ENCODE peak calls at places on chromosome 1, in nine cellular contexts. One of them, this sample, is unnamed.

GRCh38 chr1:113804421-113805255 is 7.6 kb downstream of the RSBN1 start:
- DNase-seq in PC-3: peak
- DNase-seq in activated T-cell treated with anti-CD3 and anti-CD28 coated beads, Interleukin-2, amount 50 U/mL, for 72 hours: no peak
- DNase-seq in activated naive CD8-positive, alpha-beta T cell treated with anti-CD3 and anti-CD28 coated beads, Interleukin-2, amount 10 ng/mL, durations not matched to agents 7 days and 5 days: no peak
- DNase-seq in GDM1: no peak
- DNase-seq in neural progenitor cell: no peak
- DNase-seq in activated B cell treated with CpG ODN at 0.5 μM for 24 hours: no peak
- DNase-seq in stimulated activated CD4-positive, alpha-beta T cell treated with anti-CD3 and anti-CD28 coated beads, Interleukin-1b, Interleukin-23, amount 100 ng/mL, for 4 hours: no peak
- DNase-seq in stomach: no peak
- DNase-seq in this sample: no peak

GRCh38 chr1:46671554-46671953 is at the start of gene TEX38:
- DNase-seq in neural progenitor cell: no peak
- DNase-seq in activated B cell treated with CpG ODN at 0.5 μM for 24 hours: no peak
- DNase-seq in stimulated activated CD4-positive, alpha-beta T cell treated with anti-CD3 and anti-CD28 coated beads, Interleukin-1b, Interleukin-23, amount 100 ng/mL, for 4 hours: no peak
- DNase-seq in activated T-cell treated with anti-CD3 and anti-CD28 coated beads, Interleukin-2, amount 50 U/mL, for 72 hours: no peak
- DNase-seq in PC-3: no peak
- DNase-seq in activated naive CD8-positive, alpha-beta T cell treated with anti-CD3 and anti-CD28 coated beads, Interleukin-2, amount 10 ng/mL, durations not matched to agents 7 days and 5 days: no peak
- DNase-seq in GDM1: no peak
- DNase-seq in stomach: no peak
- DNase-seq in this sample: no peak

GRCh38 chr1:43822040-43822439 is 111.6 kb upstream of the ARTN start:
- DNase-seq in PC-3: peak
- DNase-seq in activated B cell treated with CpG ODN at 0.5 μM for 24 hours: no peak
- DNase-seq in activated naive CD8-positive, alpha-beta T cell treated with anti-CD3 and anti-CD28 coated beads, Interleukin-2, amount 10 ng/mL, durations not matched to agents 7 days and 5 days: no peak
- DNase-seq in GDM1: no peak
- DNase-seq in stimulated activated CD4-positive, alpha-beta T cell treated with anti-CD3 and anti-CD28 coated beads, Interleukin-1b, Interleukin-23, amount 100 ng/mL, for 4 hours: no peak
- DNase-seq in neural progenitor cell: no peak
- DNase-seq in activated T-cell treated with anti-CD3 and anti-CD28 coated beads, Interleukin-2, amount 50 U/mL, for 72 hours: no peak
- DNase-seq in stomach: no peak
- DNase-seq in this sample: no peak

GRCh38 chr1:188782220-188782841 is 1695.3 kb downstream of the BRINP3 start:
- DNase-seq in neural progenitor cell: peak
- DNase-seq in GDM1: peak
- DNase-seq in activated B cell treated with CpG ODN at 0.5 μM for 24 hours: no peak
- DNase-seq in activated T-cell treated with anti-CD3 and anti-CD28 coated beads, Interleukin-2, amount 50 U/mL, for 72 hours: no peak
- DNase-seq in PC-3: peak
- DNase-seq in stimulated activated CD4-positive, alpha-beta T cell treated with anti-CD3 and anti-CD28 coated beads, Interleukin-1b, Interleukin-23, amount 100 ng/mL, for 4 hours: no peak
- DNase-seq in stomach: no peak
- DNase-seq in activated naive CD8-positive, alpha-beta T cell treated with anti-CD3 and anti-CD28 coated beads, Interleukin-2, amount 10 ng/mL, durations not matched to agents 7 days and 5 days: no peak
- DNase-seq in this sample: no peak

GRCh38 chr1:25161981-25162380 is 70.3 kb downstream of the SYF2 start:
- DNase-seq in neural progenitor cell: no peak
- DNase-seq in stomach: no peak
- DNase-seq in activated naive CD8-positive, alpha-beta T cell treated with anti-CD3 and anti-CD28 coated beads, Interleukin-2, amount 10 ng/mL, durations not matched to agents 7 days and 5 days: no peak
- DNase-seq in GDM1: no peak
- DNase-seq in PC-3: no peak
- DNase-seq in activated B cell treated with CpG ODN at 0.5 μM for 24 hours: no peak
- DNase-seq in activated T-cell treated with anti-CD3 and anti-CD28 coated beads, Interleukin-2, amount 50 U/mL, for 72 hours: no peak
- DNase-seq in stimulated activated CD4-positive, alpha-beta T cell treated with anti-CD3 and anti-CD28 coated beads, Interleukin-1b, Interleukin-23, amount 100 ng/mL, for 4 hours: no peak
- DNase-seq in this sample: no peak

GRCh38 chr1:157240495-157241184 is 102.4 kb upstream of the ETV3 start:
- DNase-seq in stomach: peak
- DNase-seq in PC-3: no peak
- DNase-seq in activated naive CD8-positive, alpha-beta T cell treated with anti-CD3 and anti-CD28 coated beads, Interleukin-2, amount 10 ng/mL, durations not matched to agents 7 days and 5 days: no peak
- DNase-seq in GDM1: no peak
- DNase-seq in activated B cell treated with CpG ODN at 0.5 μM for 24 hours: no peak
- DNase-seq in neural progenitor cell: no peak
- DNase-seq in stimulated activated CD4-positive, alpha-beta T cell treated with anti-CD3 and anti-CD28 coated beads, Interleukin-1b, Interleukin-23, amount 100 ng/mL, for 4 hours: no peak
- DNase-seq in activated T-cell treated with anti-CD3 and anti-CD28 coated beads, Interleukin-2, amount 50 U/mL, for 72 hours: no peak
- DNase-seq in this sample: peak

GRCh38 chr1:24085546-24085945 is 26.4 kb downstream of the MYOM3 start:
- DNase-seq in activated T-cell treated with anti-CD3 and anti-CD28 coated beads, Interleukin-2, amount 50 U/mL, for 72 hours: no peak
- DNase-seq in GDM1: no peak
- DNase-seq in neural progenitor cell: no peak
- DNase-seq in activated B cell treated with CpG ODN at 0.5 μM for 24 hours: no peak
- DNase-seq in activated naive CD8-positive, alpha-beta T cell treated with anti-CD3 and anti-CD28 coated beads, Interleukin-2, amount 10 ng/mL, durations not matched to agents 7 days and 5 days: no peak
- DNase-seq in stomach: no peak
- DNase-seq in PC-3: peak
- DNase-seq in stimulated activated CD4-positive, alpha-beta T cell treated with anti-CD3 and anti-CD28 coated beads, Interleukin-1b, Interleukin-23, amount 100 ng/mL, for 4 hours: no peak
- DNase-seq in this sample: no peak

GRCh38 chr1:150976879-150977694 is 2.5 kb upstream of the CERS2 start:
- DNase-seq in activated naive CD8-positive, alpha-beta T cell treated with anti-CD3 and anti-CD28 coated beads, Interleukin-2, amount 10 ng/mL, durations not matched to agents 7 days and 5 days: peak
- DNase-seq in PC-3: peak
- DNase-seq in activated B cell treated with CpG ODN at 0.5 μM for 24 hours: peak
- DNase-seq in neural progenitor cell: peak
- DNase-seq in stimulated activated CD4-positive, alpha-beta T cell treated with anti-CD3 and anti-CD28 coated beads, Interleukin-1b, Interleukin-23, amount 100 ng/mL, for 4 hours: peak
- DNase-seq in GDM1: peak
- DNase-seq in activated T-cell treated with anti-CD3 and anti-CD28 coated beads, Interleukin-2, amount 50 U/mL, for 72 hours: peak
- DNase-seq in stomach: peak
- DNase-seq in this sample: peak

GRCh38 chr1:3016641-3017439 is 4.4 kb upstream of the ACTRT2 start:
- DNase-seq in stimulated activated CD4-positive, alpha-beta T cell treated with anti-CD3 and anti-CD28 coated beads, Interleukin-1b, Interleukin-23, amount 100 ng/mL, for 4 hours: no peak
- DNase-seq in activated T-cell treated with anti-CD3 and anti-CD28 coated beads, Interleukin-2, amount 50 U/mL, for 72 hours: no peak
- DNase-seq in PC-3: no peak
- DNase-seq in activated naive CD8-positive, alpha-beta T cell treated with anti-CD3 and anti-CD28 coated beads, Interleukin-2, amount 10 ng/mL, durations not matched to agents 7 days and 5 days: peak
- DNase-seq in neural progenitor cell: no peak
- DNase-seq in GDM1: no peak
- DNase-seq in stomach: no peak
- DNase-seq in activated B cell treated with CpG ODN at 0.5 μM for 24 hours: peak
- DNase-seq in this sample: peak

GRCh38 chr1:176479920-176480319 is 16.9 kb downstream of the PAPPA2 start:
- DNase-seq in stimulated activated CD4-positive, alpha-beta T cell treated with anti-CD3 and anti-CD28 coated beads, Interleukin-1b, Interleukin-23, amount 100 ng/mL, for 4 hours: no peak
- DNase-seq in activated B cell treated with CpG ODN at 0.5 μM for 24 hours: no peak
- DNase-seq in PC-3: no peak
- DNase-seq in GDM1: no peak
- DNase-seq in neural progenitor cell: peak
- DNase-seq in stomach: no peak
- DNase-seq in activated naive CD8-positive, alpha-beta T cell treated with anti-CD3 and anti-CD28 coated beads, Interleukin-2, amount 10 ng/mL, durations not matched to agents 7 days and 5 days: no peak
- DNase-seq in activated T-cell treated with anti-CD3 and anti-CD28 coated beads, Interleukin-2, amount 50 U/mL, for 72 hours: no peak
- DNase-seq in this sample: peak

GRCh38 chr1:228830954-228831481 is 95.7 kb downstream of the RHOU start:
- DNase-seq in neural progenitor cell: no peak
- DNase-seq in activated B cell treated with CpG ODN at 0.5 μM for 24 hours: no peak
- DNase-seq in activated T-cell treated with anti-CD3 and anti-CD28 coated beads, Interleukin-2, amount 50 U/mL, for 72 hours: no peak
- DNase-seq in activated naive CD8-positive, alpha-beta T cell treated with anti-CD3 and anti-CD28 coated beads, Interleukin-2, amount 10 ng/mL, durations not matched to agents 7 days and 5 days: no peak
- DNase-seq in stomach: no peak
- DNase-seq in stimulated activated CD4-positive, alpha-beta T cell treated with anti-CD3 and anti-CD28 coated beads, Interleukin-1b, Interleukin-23, amount 100 ng/mL, for 4 hours: no peak
- DNase-seq in PC-3: peak
- DNase-seq in GDM1: no peak
- DNase-seq in this sample: peak

GRCh38 chr1:210918893-210919292 is 215.1 kb downstream of the KCNH1 start:
- DNase-seq in stomach: no peak
- DNase-seq in GDM1: no peak
- DNase-seq in PC-3: no peak
- DNase-seq in stimulated activated CD4-positive, alpha-beta T cell treated with anti-CD3 and anti-CD28 coated beads, Interleukin-1b, Interleukin-23, amount 100 ng/mL, for 4 hours: no peak
- DNase-seq in activated T-cell treated with anti-CD3 and anti-CD28 coated beads, Interleukin-2, amount 50 U/mL, for 72 hours: no peak
- DNase-seq in neural progenitor cell: no peak
- DNase-seq in activated naive CD8-positive, alpha-beta T cell treated with anti-CD3 and anti-CD28 coated beads, Interleukin-2, amount 10 ng/mL, durations not matched to agents 7 days and 5 days: no peak
- DNase-seq in activated B cell treated with CpG ODN at 0.5 μM for 24 hours: no peak
- DNase-seq in this sample: no peak

GRCh38 chr1:224675589-224675988 is 59.5 kb downstream of the CNIH3 start:
- DNase-seq in stomach: no peak
- DNase-seq in GDM1: no peak
- DNase-seq in PC-3: no peak
- DNase-seq in neural progenitor cell: no peak
- DNase-seq in activated B cell treated with CpG ODN at 0.5 μM for 24 hours: no peak
- DNase-seq in stimulated activated CD4-positive, alpha-beta T cell treated with anti-CD3 and anti-CD28 coated beads, Interleukin-1b, Interleukin-23, amount 100 ng/mL, for 4 hours: no peak
- DNase-seq in activated naive CD8-positive, alpha-beta T cell treated with anti-CD3 and anti-CD28 coated beads, Interleukin-2, amount 10 ng/mL, durations not matched to agents 7 days and 5 days: no peak
- DNase-seq in activated T-cell treated with anti-CD3 and anti-CD28 coated beads, Interleukin-2, amount 50 U/mL, for 72 hours: no peak
- DNase-seq in this sample: no peak

GRCh38 chr1:36358514-36359084 is 27.1 kb downstream of the STK40 start:
- DNase-seq in stimulated activated CD4-positive, alpha-beta T cell treated with anti-CD3 and anti-CD28 coated beads, Interleukin-1b, Interleukin-23, amount 100 ng/mL, for 4 hours: no peak
- DNase-seq in PC-3: no peak
- DNase-seq in GDM1: no peak
- DNase-seq in activated T-cell treated with anti-CD3 and anti-CD28 coated beads, Interleukin-2, amount 50 U/mL, for 72 hours: no peak
- DNase-seq in stomach: no peak
- DNase-seq in neural progenitor cell: no peak
- DNase-seq in activated naive CD8-positive, alpha-beta T cell treated with anti-CD3 and anti-CD28 coated beads, Interleukin-2, amount 10 ng/mL, durations not matched to agents 7 days and 5 days: no peak
- DNase-seq in activated B cell treated with CpG ODN at 0.5 μM for 24 hours: no peak
- DNase-seq in this sample: no peak

GRCh38 chr1:150525348-150525747 is 9.8 kb downstream of the FALEC start:
- DNase-seq in activated B cell treated with CpG ODN at 0.5 μM for 24 hours: no peak
- DNase-seq in stomach: no peak
- DNase-seq in GDM1: no peak
- DNase-seq in activated T-cell treated with anti-CD3 and anti-CD28 coated beads, Interleukin-2, amount 50 U/mL, for 72 hours: no peak
- DNase-seq in PC-3: no peak
- DNase-seq in neural progenitor cell: no peak
- DNase-seq in stimulated activated CD4-positive, alpha-beta T cell treated with anti-CD3 and anti-CD28 coated beads, Interleukin-1b, Interleukin-23, amount 100 ng/mL, for 4 hours: no peak
- DNase-seq in activated naive CD8-positive, alpha-beta T cell treated with anti-CD3 and anti-CD28 coated beads, Interleukin-2, amount 10 ng/mL, durations not matched to agents 7 days and 5 days: no peak
- DNase-seq in this sample: no peak

GRCh38 chr1:11707621-11708276 is 16.2 kb downstream of the DRAXIN start:
- DNase-seq in activated naive CD8-positive, alpha-beta T cell treated with anti-CD3 and anti-CD28 coated beads, Interleukin-2, amount 10 ng/mL, durations not matched to agents 7 days and 5 days: no peak
- DNase-seq in activated T-cell treated with anti-CD3 and anti-CD28 coated beads, Interleukin-2, amount 50 U/mL, for 72 hours: no peak
- DNase-seq in neural progenitor cell: no peak
- DNase-seq in activated B cell treated with CpG ODN at 0.5 μM for 24 hours: no peak
- DNase-seq in stomach: peak
- DNase-seq in PC-3: no peak
- DNase-seq in stimulated activated CD4-positive, alpha-beta T cell treated with anti-CD3 and anti-CD28 coated beads, Interleukin-1b, Interleukin-23, amount 100 ng/mL, for 4 hours: no peak
- DNase-seq in GDM1: no peak
- DNase-seq in this sample: peak

GRCh38 chr1:44677201-44677520 is 2.6 kb downstream of the ARMH1 start:
- DNase-seq in activated T-cell treated with anti-CD3 and anti-CD28 coated beads, Interleukin-2, amount 50 U/mL, for 72 hours: no peak
- DNase-seq in stomach: no peak
- DNase-seq in activated naive CD8-positive, alpha-beta T cell treated with anti-CD3 and anti-CD28 coated beads, Interleukin-2, amount 10 ng/mL, durations not matched to agents 7 days and 5 days: no peak
- DNase-seq in GDM1: no peak
- DNase-seq in PC-3: peak
- DNase-seq in activated B cell treated with CpG ODN at 0.5 μM for 24 hours: no peak
- DNase-seq in neural progenitor cell: peak
- DNase-seq in stimulated activated CD4-positive, alpha-beta T cell treated with anti-CD3 and anti-CD28 coated beads, Interleukin-1b, Interleukin-23, amount 100 ng/mL, for 4 hours: no peak
- DNase-seq in this sample: no peak

GRCh38 chr1:9589144-9589718 is 520 bp downstream of the TMEM201 start:
- DNase-seq in stimulated activated CD4-positive, alpha-beta T cell treated with anti-CD3 and anti-CD28 coated beads, Interleukin-1b, Interleukin-23, amount 100 ng/mL, for 4 hours: peak
- DNase-seq in neural progenitor cell: peak
- DNase-seq in stomach: peak
- DNase-seq in GDM1: no peak
- DNase-seq in activated naive CD8-positive, alpha-beta T cell treated with anti-CD3 and anti-CD28 coated beads, Interleukin-2, amount 10 ng/mL, durations not matched to agents 7 days and 5 days: peak
- DNase-seq in activated B cell treated with CpG ODN at 0.5 μM for 24 hours: peak
- DNase-seq in activated T-cell treated with anti-CD3 and anti-CD28 coated beads, Interleukin-2, amount 50 U/mL, for 72 hours: peak
- DNase-seq in PC-3: no peak
- DNase-seq in this sample: peak

GRCh38 chr1:95427525-95427924 is 193.5 kb downstream of the RWDD3 start:
- DNase-seq in GDM1: no peak
- DNase-seq in activated naive CD8-positive, alpha-beta T cell treated with anti-CD3 and anti-CD28 coated beads, Interleukin-2, amount 10 ng/mL, durations not matched to agents 7 days and 5 days: no peak
- DNase-seq in activated T-cell treated with anti-CD3 and anti-CD28 coated beads, Interleukin-2, amount 50 U/mL, for 72 hours: no peak
- DNase-seq in stomach: no peak
- DNase-seq in stimulated activated CD4-positive, alpha-beta T cell treated with anti-CD3 and anti-CD28 coated beads, Interleukin-1b, Interleukin-23, amount 100 ng/mL, for 4 hours: no peak
- DNase-seq in PC-3: no peak
- DNase-seq in neural progenitor cell: no peak
- DNase-seq in activated B cell treated with CpG ODN at 0.5 μM for 24 hours: no peak
- DNase-seq in this sample: no peak

GRCh38 chr1:206011057-206011456 is 7.9 kb upstream of the RAB7B start:
- DNase-seq in activated naive CD8-positive, alpha-beta T cell treated with anti-CD3 and anti-CD28 coated beads, Interleukin-2, amount 10 ng/mL, durations not matched to agents 7 days and 5 days: no peak
- DNase-seq in activated B cell treated with CpG ODN at 0.5 μM for 24 hours: no peak
- DNase-seq in PC-3: no peak
- DNase-seq in neural progenitor cell: no peak
- DNase-seq in activated T-cell treated with anti-CD3 and anti-CD28 coated beads, Interleukin-2, amount 50 U/mL, for 72 hours: peak
- DNase-seq in stomach: no peak
- DNase-seq in stimulated activated CD4-positive, alpha-beta T cell treated with anti-CD3 and anti-CD28 coated beads, Interleukin-1b, Interleukin-23, amount 100 ng/mL, for 4 hours: no peak
- DNase-seq in GDM1: no peak
- DNase-seq in this sample: no peak

GRCh38 chr1:108082741-108083562 is 117.2 kb downstream of the SLC25A24 start:
- DNase-seq in activated naive CD8-positive, alpha-beta T cell treated with anti-CD3 and anti-CD28 coated beads, Interleukin-2, amount 10 ng/mL, durations not matched to agents 7 days and 5 days: no peak
- DNase-seq in stomach: no peak
- DNase-seq in activated B cell treated with CpG ODN at 0.5 μM for 24 hours: no peak
- DNase-seq in GDM1: peak
- DNase-seq in stimulated activated CD4-positive, alpha-beta T cell treated with anti-CD3 and anti-CD28 coated beads, Interleukin-1b, Interleukin-23, amount 100 ng/mL, for 4 hours: no peak
- DNase-seq in activated T-cell treated with anti-CD3 and anti-CD28 coated beads, Interleukin-2, amount 50 U/mL, for 72 hours: no peak
- DNase-seq in PC-3: peak
- DNase-seq in neural progenitor cell: peak
- DNase-seq in this sample: no peak

GRCh38 chr1:62643283-62643682 is 44.9 kb downstream of the DOCK7 start:
- DNase-seq in GDM1: no peak
- DNase-seq in activated naive CD8-positive, alpha-beta T cell treated with anti-CD3 and anti-CD28 coated beads, Interleukin-2, amount 10 ng/mL, durations not matched to agents 7 days and 5 days: no peak
- DNase-seq in PC-3: no peak
- DNase-seq in activated T-cell treated with anti-CD3 and anti-CD28 coated beads, Interleukin-2, amount 50 U/mL, for 72 hours: no peak
- DNase-seq in stomach: no peak
- DNase-seq in neural progenitor cell: no peak
- DNase-seq in activated B cell treated with CpG ODN at 0.5 μM for 24 hours: no peak
- DNase-seq in stimulated activated CD4-positive, alpha-beta T cell treated with anti-CD3 and anti-CD28 coated beads, Interleukin-1b, Interleukin-23, amount 100 ng/mL, for 4 hours: no peak
- DNase-seq in this sample: no peak

GRCh38 chr1:247578946-247579460 is 9.2 kb upstream of the OR2G2 start:
- DNase-seq in stimulated activated CD4-positive, alpha-beta T cell treated with anti-CD3 and anti-CD28 coated beads, Interleukin-1b, Interleukin-23, amount 100 ng/mL, for 4 hours: no peak
- DNase-seq in PC-3: no peak
- DNase-seq in activated T-cell treated with anti-CD3 and anti-CD28 coated beads, Interleukin-2, amount 50 U/mL, for 72 hours: no peak
- DNase-seq in activated B cell treated with CpG ODN at 0.5 μM for 24 hours: no peak
- DNase-seq in neural progenitor cell: no peak
- DNase-seq in GDM1: no peak
- DNase-seq in activated naive CD8-positive, alpha-beta T cell treated with anti-CD3 and anti-CD28 coated beads, Interleukin-2, amount 10 ng/mL, durations not matched to agents 7 days and 5 days: no peak
- DNase-seq in stomach: no peak
- DNase-seq in this sample: no peak

This sample was measured in pancreas.